ENCODE peak calls at places on chromosome 22, in seven cellular contexts. O, R, W, A, Z, Q and L are unnamed samples.

GRCh38 chr22:35921777-35922176 is 106.8 kb downstream of the RBFOX2 start:
- DNase-seq in O (peak), R (peak), W (peak), A (no peak), Z (peak), Q (peak), L (peak)

GRCh38 chr22:33842421-33843094 is 77.7 kb downstream of the LARGE1 start:
- DNase-seq in O (no peak), R (no peak), W (no peak), A (no peak), Z (no peak), Q (peak), L (no peak)

GRCh38 chr22:40183029-40183581 is 5.4 kb downstream of the TNRC6B start:
- DNase-seq in O (peak), R (no peak), W (peak), A (no peak), Z (no peak), Q (peak), L (no peak)

GRCh38 chr22:40178417-40179409 is 988 bp downstream of the TNRC6B start:
- DNase-seq in O (peak), R (peak), W (peak), A (no peak), Z (no peak), Q (peak), L (no peak)

GRCh38 chr22:36329217-36330078 is 58.3 kb downstream of the MYH9 start:
- DNase-seq in O (peak), R (peak), W (peak), A (no peak), Z (peak), Q (peak), L (no peak)

GRCh38 chr22:27499121-27499520 is 302.4 kb downstream of the MN1 start:
- DNase-seq in O (no peak), R (no peak), W (no peak), A (no peak), Z (no peak), Q (no peak), L (no peak)

GRCh38 chr22:35306350-35306967 is 6.8 kb downstream of the TOM1 start:
- DNase-seq in O (no peak), R (no peak), W (peak), A (peak), Z (no peak), Q (peak), L (no peak)

GRCh38 chr22:33271390-33272161 is 213.4 kb upstream of the SYN3 start:
- DNase-seq in O (peak), R (no peak), W (peak), A (no peak), Z (peak), Q (no peak), L (peak)

GRCh38 chr22:22485524-22485923 is 23.0 kb downstream of the ZNF280B start:
- DNase-seq in O (no peak), R (no peak), W (no peak), A (no peak), Z (no peak), Q (no peak), L (no peak)

GRCh38 chr22:30695351-30695762 is 683 bp downstream of the OSBP2 start:
- DNase-seq in O (no peak), R (no peak), W (no peak), A (no peak), Z (no peak), Q (no peak), L (no peak)

GRCh38 chr22:30305906-30306628 is 16.8 kb upstream of the CASTOR1 start:
- DNase-seq in O (no peak), R (no peak), W (no peak), A (no peak), Z (no peak), Q (no peak), L (peak)

GRCh38 chr22:36160499-36160942 is at the start of gene APOL3:
- DNase-seq in O (peak), R (no peak), W (peak), A (peak), Z (peak), Q (no peak), L (peak)

GRCh38 chr22:19874307-19875060 is 19.8 kb upstream of the GNB1L start:
- DNase-seq in O (no peak), R (peak), W (no peak), A (peak), Z (peak), Q (peak), L (no peak)

GRCh38 chr22:30474683-30475424 is 3.0 kb upstream of the SEC14L3 start:
- DNase-seq in O (no peak), R (no peak), W (no peak), A (no peak), Z (peak), Q (no peak), L (no peak)

GRCh38 chr22:33650244-33650643 is 270.0 kb downstream of the LARGE1 start:
- DNase-seq in O (no peak), R (no peak), W (no peak), A (no peak), Z (no peak), Q (no peak), L (no peak)

GRCh38 chr22:22752556-22753477 is 108.4 kb downstream of the GGTLC2 start:
- DNase-seq in O (peak), R (no peak), W (no peak), A (no peak), Z (no peak), Q (no peak), L (no peak)

GRCh38 chr22:26502688-26503561 is 9.3 kb downstream of the TFIP11 start:
- DNase-seq in O (peak), R (peak), W (peak), A (no peak), Z (peak), Q (peak), L (peak)

GRCh38 chr22:33792837-33793236 is 127.4 kb downstream of the LARGE1 start:
- DNase-seq in O (no peak), R (no peak), W (no peak), A (no peak), Z (no peak), Q (no peak), L (no peak)

GRCh38 chr22:17201285-17201945 is 17.8 kb downstream of the ADA2 start:
- DNase-seq in O (peak), R (no peak), W (no peak), A (no peak), Z (no peak), Q (peak), L (no peak)

GRCh38 chr22:35837328-35837727 is 119.7 kb downstream of the APOL5 start:
- DNase-seq in O (no peak), R (peak), W (no peak), A (no peak), Z (no peak), Q (no peak), L (no peak)

GRCh38 chr22:41387341-41387740 is 5.6 kb downstream of the TEF start:
- DNase-seq in O (no peak), R (no peak), W (no peak), A (no peak), Z (no peak), Q (no peak), L (no peak)

GRCh38 chr22:20155330-20156041 is 4.6 kb upstream of the CCDC188 start:
- DNase-seq in O (peak), R (peak), W (peak), A (no peak), Z (peak), Q (no peak), L (no peak)

GRCh38 chr22:41092023-41092817 is at the start of gene EP300:
- DNase-seq in O (peak), R (peak), W (peak), A (peak), Z (peak), Q (peak), L (peak)

GRCh38 chr22:21936151-21936778 is 16.4 kb downstream of the PPM1F start:
- DNase-seq in O (peak), R (no peak), W (no peak), A (peak), Z (no peak), Q (no peak), L (no peak)

GRCh38 chr22:46256358-46256958 is 6.4 kb upstream of the CDPF1 start:
- DNase-seq in O (no peak), R (no peak), W (no peak), A (no peak), Z (no peak), Q (no peak), L (no peak)

GRCh38 chr22:44042822-44043221 is 18.7 kb downstream of the PARVB start:
- DNase-seq in O (no peak), R (no peak), W (no peak), A (no peak), Z (no peak), Q (no peak), L (no peak)

GRCh38 chr22:48745842-48746788 is 1081.6 kb downstream of the BRD1 start:
- DNase-seq in O (no peak), R (no peak), W (no peak), A (no peak), Z (peak), Q (no peak), L (no peak)

GRCh38 chr22:26558246-26558895 is 31.6 kb downstream of the TPST2 start:
- DNase-seq in O (peak), R (no peak), W (peak), A (no peak), Z (no peak), Q (no peak), L (no peak)

GRCh38 chr22:31607696-31608095 is 54.3 kb downstream of the PISD start:
- DNase-seq in O (no peak), R (no peak), W (no peak), A (no peak), Z (no peak), Q (no peak), L (no peak)

DNA sequence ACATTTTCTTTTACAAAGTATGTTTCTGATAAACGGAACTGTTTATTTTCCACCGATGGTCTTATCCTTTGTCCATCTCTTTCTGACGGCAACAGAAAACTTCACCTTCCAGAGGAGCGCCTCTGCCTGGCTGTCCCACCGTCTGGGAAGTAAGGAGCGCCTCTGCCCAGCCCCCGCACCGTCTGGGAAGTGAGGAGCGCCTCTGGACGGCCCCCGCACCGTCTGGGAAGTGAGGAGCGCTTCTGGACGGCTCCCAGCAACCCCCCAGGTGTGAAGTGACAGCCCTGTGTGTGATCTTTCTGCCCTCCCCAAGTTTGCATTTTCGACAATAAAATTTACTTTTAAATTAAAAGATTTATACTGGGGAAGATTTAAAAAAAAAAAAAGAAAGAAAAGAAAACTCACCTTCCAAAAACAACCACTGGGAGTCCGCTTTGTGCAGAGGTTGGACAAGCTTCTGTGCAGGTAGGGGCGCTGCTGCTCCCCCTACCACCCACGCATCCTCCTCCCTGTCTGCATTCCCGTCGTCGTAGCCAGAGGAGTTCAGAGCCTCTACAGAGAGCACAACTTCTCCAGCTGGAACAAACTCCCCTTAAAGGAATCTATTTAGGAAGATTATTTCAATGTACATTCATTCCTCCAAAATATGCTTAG is 1.0 kb upstream of the APOBEC3B start:
- DNase-seq in O (peak), R (no peak), W (no peak), A (no peak), Z (no peak), Q (peak), L (no peak)
- TF ChIP-seq CTCF in O (no peak), R (no peak), W (peak), A (peak), Z (no peak), Q (peak), L (peak)

GRCh38 chr22:29110946-29111345 is 38.1 kb downstream of the KREMEN1 start:
- DNase-seq in O (no peak), R (no peak), W (no peak), A (no peak), Z (no peak), Q (no peak), L (no peak)

GRCh38 chr22:29109853-29110252 is 37.0 kb downstream of the KREMEN1 start:
- DNase-seq in O (no peak), R (no peak), W (no peak), A (no peak), Z (no peak), Q (no peak), L (no peak)

GRCh38 chr22:29112680-29113079 is 39.8 kb downstream of the KREMEN1 start:
- DNase-seq in O (no peak), R (no peak), W (no peak), A (no peak), Z (no peak), Q (no peak), L (no peak)

GRCh38 chr22:29113329-29113728 is 40.5 kb downstream of the KREMEN1 start:
- DNase-seq in O (no peak), R (no peak), W (no peak), A (no peak), Z (no peak), Q (no peak), L (no peak)

GRCh38 chr22:29112102-29112501 is 39.3 kb downstream of the KREMEN1 start:
- DNase-seq in O (no peak), R (no peak), W (no peak), A (no peak), Z (no peak), Q (no peak), L (no peak)
- TF ChIP-seq CTCF in O (no peak), R (no peak), W (no peak), A (no peak), Z (no peak), Q (no peak), L (peak)

DNA sequence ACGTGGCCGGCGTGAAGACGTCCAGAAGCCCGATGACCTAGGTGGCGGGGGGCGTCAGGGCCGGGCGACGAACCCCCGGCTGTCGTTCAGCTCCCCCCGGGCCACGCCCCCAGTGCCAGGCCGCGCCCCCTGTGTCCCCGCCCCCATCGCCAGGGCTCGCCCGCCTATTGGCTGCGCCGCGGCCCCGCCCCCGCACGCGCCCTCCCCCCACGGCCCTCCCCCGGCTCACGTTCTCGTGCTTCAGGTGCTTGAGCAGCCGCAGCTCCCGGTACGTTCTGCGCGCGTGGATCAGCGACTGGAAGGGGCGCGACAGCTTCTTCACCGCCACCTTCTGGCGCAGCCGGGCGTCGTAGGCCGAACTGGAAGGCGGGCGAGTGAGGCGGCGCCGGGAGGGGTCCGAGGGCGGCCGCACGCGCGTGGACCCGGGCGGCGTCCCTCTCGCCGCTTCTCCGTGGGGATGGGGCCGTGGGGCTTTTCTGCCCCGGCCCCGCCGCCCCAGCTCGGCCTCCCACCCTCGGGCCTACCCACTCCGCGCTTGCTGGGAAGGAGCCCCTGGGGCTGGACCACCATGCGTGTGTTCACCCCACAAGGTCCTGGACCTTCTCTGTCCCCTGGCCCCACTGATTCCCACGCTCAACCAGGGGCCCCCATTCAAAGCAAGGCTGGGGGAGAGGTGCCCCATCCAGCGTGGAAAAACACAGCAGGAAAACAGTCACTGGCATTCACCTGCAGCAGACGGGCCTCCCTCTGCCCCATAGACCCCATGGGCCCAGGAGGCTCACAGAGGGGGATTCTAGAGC is 2.4 kb downstream of the MAPK11 start:
- DNase-seq in O (peak), R (peak), W (no peak), A (peak), Z (peak), Q (peak), L (peak)
- TF ChIP-seq CTCF in O (peak), R (peak), W (peak), A (no peak), Z (no peak), Q (peak), L (peak)

DNA sequence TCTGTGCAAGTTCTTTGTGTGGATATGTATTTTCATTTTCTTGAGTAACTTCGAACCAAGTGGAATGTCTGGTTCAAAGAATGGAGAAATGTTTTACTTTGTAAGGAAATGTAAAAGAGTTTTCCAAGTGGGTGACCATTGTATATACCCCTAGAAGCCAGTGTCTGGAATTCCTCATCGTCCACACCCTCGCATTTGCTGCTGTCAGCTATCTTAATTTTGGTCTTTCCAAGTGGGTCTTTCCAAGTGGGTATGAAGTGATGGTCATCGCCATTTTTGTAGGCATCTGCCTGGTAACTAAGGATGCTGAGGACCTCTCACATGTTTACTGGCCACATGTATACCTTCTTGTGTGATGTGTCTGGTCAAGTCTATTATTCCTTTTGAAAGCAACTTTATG is 547.5 kb downstream of the TBC1D22A start:
- DNase-seq in O (no peak), R (no peak), W (no peak), A (no peak), Z (no peak), Q (no peak), L (no peak)
- TF ChIP-seq CTCF in O (no peak), R (no peak), W (no peak), A (no peak), Z (no peak), Q (no peak), L (no peak)

DNA sequence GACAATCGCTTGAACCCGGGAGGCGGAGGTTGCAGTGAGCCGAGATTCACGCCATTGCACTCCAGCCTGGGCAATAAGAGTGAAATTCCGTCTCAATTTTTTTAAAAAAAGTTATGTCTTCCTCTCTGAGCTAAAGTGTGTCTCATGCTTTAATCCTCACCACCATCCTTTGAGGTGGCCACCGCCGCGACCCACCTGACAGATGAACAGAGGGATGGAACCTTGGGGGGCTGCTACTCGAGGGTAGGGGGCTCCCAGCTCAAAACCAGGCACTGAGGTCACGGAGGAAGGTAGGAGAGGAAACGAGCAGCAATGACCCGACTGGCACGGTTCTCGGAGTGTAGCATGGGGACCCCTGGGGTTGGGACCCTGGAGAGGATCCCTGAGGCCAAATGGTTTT is 10.7 kb upstream of the POLDIP3 start:
- DNase-seq in O (no peak), R (no peak), W (no peak), A (no peak), Z (no peak), Q (no peak), L (no peak)
- TF ChIP-seq CTCF in O (no peak), R (no peak), W (no peak), A (no peak), Z (no peak), Q (no peak), L (no peak)

GRCh38 chr22:23892626-23893445 is 1.3 kb upstream of the MIF start:
- DNase-seq in O (no peak), R (no peak), W (no peak), A (no peak), Z (no peak), Q (no peak), L (no peak)

GRCh38 chr22:23892130-23892529 is 2.1 kb upstream of the MIF start:
- DNase-seq in O (no peak), R (no peak), W (no peak), A (no peak), Z (no peak), Q (no peak), L (no peak)

GRCh38 chr22:23891726-23892125 is 2.5 kb upstream of the MIF start:
- DNase-seq in O (no peak), R (no peak), W (no peak), A (no peak), Z (no peak), Q (no peak), L (no peak)

GRCh38 chr22:23889620-23890019 is 4.6 kb upstream of the MIF start:
- DNase-seq in O (peak), R (no peak), W (no peak), A (no peak), Z (peak), Q (no peak), L (no peak)

GRCh38 chr22:23888615-23889401 is 5.4 kb upstream of the MIF start:
- DNase-seq in O (peak), R (no peak), W (peak), A (no peak), Z (no peak), Q (no peak), L (no peak)
- TF ChIP-seq CTCF in O (no peak), R (no peak), W (peak), A (no peak), Z (no peak), Q (peak), L (no peak)

GRCh38 chr22:38104084-38104483 is 6.4 kb downstream of the BAIAP2L2 start:
- DNase-seq in O (peak), R (no peak), W (peak), A (no peak), Z (no peak), Q (peak), L (peak)
- TF ChIP-seq CTCF in O (no peak), R (peak), W (peak), A (peak), Z (no peak), Q (peak), L (no peak)

DNA sequence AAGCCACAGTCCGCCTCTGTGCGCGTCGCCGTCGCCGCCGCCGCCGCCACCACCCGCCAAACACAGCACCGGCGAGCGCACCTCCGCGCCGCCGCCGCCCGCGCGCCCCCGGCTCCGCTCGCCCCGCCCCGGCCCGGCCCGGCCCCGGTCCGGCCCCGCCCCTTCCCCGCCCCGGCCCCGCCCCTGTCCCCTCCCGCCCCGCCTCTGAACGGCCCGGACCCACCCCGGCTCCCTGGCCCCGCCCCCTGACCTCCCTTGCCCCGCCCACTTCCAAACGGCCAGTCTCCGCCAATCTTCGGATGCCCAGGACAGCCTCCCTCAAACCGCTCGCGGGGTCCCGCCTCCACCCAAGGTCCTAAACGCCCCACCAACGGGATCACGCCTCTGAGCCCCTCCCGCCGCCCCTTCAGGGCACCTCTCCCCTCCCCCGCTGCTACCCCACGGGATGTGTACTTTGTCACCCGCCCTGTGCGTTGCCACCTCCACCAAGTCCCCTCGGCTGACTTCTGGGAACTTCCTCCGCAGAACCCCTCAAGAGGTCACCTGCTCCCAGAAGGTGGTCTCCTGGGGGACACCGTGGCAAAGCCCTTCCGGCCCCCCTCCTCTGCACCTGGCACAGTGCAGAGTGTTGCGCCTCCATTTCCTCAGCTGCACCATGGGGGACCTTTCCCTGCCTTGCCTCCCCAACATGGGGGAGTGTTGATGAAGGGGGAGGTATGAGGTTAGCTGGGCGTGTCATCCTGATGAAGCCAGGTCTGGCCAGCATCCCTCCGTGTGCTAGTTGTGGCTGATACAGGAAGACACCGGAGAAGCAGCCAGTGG is at the start of gene KIAA0930:
- DNase-seq in O (peak), R (peak), W (peak), A (peak), Z (peak), Q (peak), L (peak)
- TF ChIP-seq CTCF in O (no peak), R (no peak), W (no peak), A (no peak), Z (no peak), Q (no peak), L (no peak)